ENCODE peak calls at places on chromosome 17, in five cellular contexts. One of them, this sample, is unnamed.
A peak's percentile ranks its signal among the peaks of the same experiment; 100 is the strongest.

GRCh38 chr17:32256012-32256694 is 9.5 kb upstream of the RHBDL3 start:
- DNase-seq in neural crest cell: no peak
- DNase-seq in K562: no peak
- DNase-seq in AG10803: no peak
- DNase-seq in kidney: peak; percentile 29
- DNase-seq in this sample: no peak

GRCh38 chr17:81697261-81698044 is 5.7 kb upstream of the MRPL12 start:
- DNase-seq in kidney: no peak
- DNase-seq in K562: no peak
- DNase-seq in neural crest cell: no peak
- DNase-seq in AG10803: no peak
- DNase-seq in this sample: no peak

GRCh38 chr17:63945851-63946439 is 13.8 kb upstream of the CD79B start:
- DNase-seq in neural crest cell: no peak
- DNase-seq in AG10803: no peak
- DNase-seq in K562: no peak
- DNase-seq in kidney: no peak
- DNase-seq in this sample: no peak

GRCh38 chr17:77647531-77647930 is 311.0 kb upstream of the TNRC6C start:
- DNase-seq in kidney: no peak
- DNase-seq in neural crest cell: no peak
- DNase-seq in K562: no peak
- DNase-seq in AG10803: no peak
- DNase-seq in this sample: no peak

GRCh38 chr17:70006159-70006558 is 68.9 kb upstream of the KCNJ16 start:
- DNase-seq in neural crest cell: no peak
- DNase-seq in K562: no peak
- DNase-seq in kidney: no peak
- DNase-seq in AG10803: peak; percentile 29
- DNase-seq in this sample: no peak

GRCh38 chr17:18148586-18148985 is 35.0 kb upstream of the ALKBH5 start:
- DNase-seq in kidney: no peak
- DNase-seq in neural crest cell: no peak
- DNase-seq in AG10803: no peak
- DNase-seq in K562: no peak
- DNase-seq in this sample: no peak

GRCh38 chr17:65018612-65019290 is 37.8 kb downstream of the GNA13 start:
- DNase-seq in K562: no peak
- DNase-seq in AG10803: peak; percentile 42
- DNase-seq in kidney: no peak
- DNase-seq in neural crest cell: no peak
- DNase-seq in this sample: no peak

GRCh38 chr17:21174719-21175118 is 39.2 kb downstream of the TMEM11 start:
- DNase-seq in kidney: no peak
- DNase-seq in K562: no peak
- DNase-seq in neural crest cell: no peak
- DNase-seq in AG10803: peak; percentile 91
- DNase-seq in this sample: no peak

GRCh38 chr17:17783121-17783824 is 53.5 kb downstream of the SREBF1 start:
- DNase-seq in AG10803: no peak
- DNase-seq in kidney: peak; percentile 90
- DNase-seq in K562: peak; percentile 75
- DNase-seq in neural crest cell: peak; percentile 33
- DNase-seq in this sample: peak; percentile 40

GRCh38 chr17:17897442-17897841 is 60.7 kb upstream of the SREBF1 start:
- DNase-seq in kidney: no peak
- DNase-seq in K562: no peak
- DNase-seq in neural crest cell: no peak
- DNase-seq in AG10803: no peak
- DNase-seq in this sample: no peak

GRCh38 chr17:80319999-80320344 is 59.3 kb downstream of the RNF213 start:
- DNase-seq in AG10803: no peak
- DNase-seq in K562: peak; percentile 18
- DNase-seq in neural crest cell: no peak
- DNase-seq in kidney: no peak
- DNase-seq in this sample: no peak

GRCh38 chr17:56146005-56146404 is 7.3 kb upstream of the ANKFN1 start:
- DNase-seq in kidney: no peak
- DNase-seq in AG10803: no peak
- DNase-seq in neural crest cell: no peak
- DNase-seq in K562: no peak
- DNase-seq in this sample: no peak

GRCh38 chr17:40602445-40603443 is 37.5 kb upstream of the CCR7 start:
- DNase-seq in neural crest cell: no peak
- DNase-seq in K562: no peak
- DNase-seq in kidney: no peak
- DNase-seq in AG10803: no peak
- DNase-seq in this sample: no peak

GRCh38 chr17:66275651-66276050 is 26.8 kb upstream of the PRKCA start:
- DNase-seq in kidney: no peak
- DNase-seq in neural crest cell: no peak
- DNase-seq in AG10803: peak; percentile 90
- DNase-seq in K562: peak; percentile 50
- DNase-seq in this sample: no peak

DNA sequence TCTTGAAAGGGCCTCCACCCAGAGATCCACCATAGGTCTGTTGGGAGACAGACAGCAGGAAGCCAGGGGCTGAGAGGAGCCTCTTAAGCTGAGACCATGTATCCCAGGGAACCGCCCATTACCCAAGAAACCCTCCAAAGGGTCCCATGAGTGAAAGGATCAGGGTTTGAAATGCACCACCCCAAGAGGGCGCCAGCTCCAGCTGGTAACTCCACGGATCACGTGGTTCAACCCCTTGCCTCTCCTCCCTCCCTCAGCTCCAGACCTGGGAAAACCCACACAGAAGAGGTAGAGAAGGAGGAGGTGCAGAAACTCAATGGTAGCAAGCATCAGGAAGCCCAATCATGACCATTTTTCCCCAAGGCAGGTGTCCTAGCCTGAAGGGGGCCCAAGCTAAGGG is 148.7 kb downstream of the AIPL1 start:
- DNase-seq in kidney: no peak
- DNase-seq in K562: peak; percentile 24
- DNase-seq in neural crest cell: no peak
- DNase-seq in AG10803: no peak
- DNase-seq in this sample: no peak
- TF ChIP-seq CTCF in kidney: no peak
- TF ChIP-seq CTCF in K562: peak; percentile 26
- TF ChIP-seq CTCF in neural crest cell: no peak
- TF ChIP-seq CTCF in AG10803: no peak
- TF ChIP-seq CTCF in this sample: no peak

DNA sequence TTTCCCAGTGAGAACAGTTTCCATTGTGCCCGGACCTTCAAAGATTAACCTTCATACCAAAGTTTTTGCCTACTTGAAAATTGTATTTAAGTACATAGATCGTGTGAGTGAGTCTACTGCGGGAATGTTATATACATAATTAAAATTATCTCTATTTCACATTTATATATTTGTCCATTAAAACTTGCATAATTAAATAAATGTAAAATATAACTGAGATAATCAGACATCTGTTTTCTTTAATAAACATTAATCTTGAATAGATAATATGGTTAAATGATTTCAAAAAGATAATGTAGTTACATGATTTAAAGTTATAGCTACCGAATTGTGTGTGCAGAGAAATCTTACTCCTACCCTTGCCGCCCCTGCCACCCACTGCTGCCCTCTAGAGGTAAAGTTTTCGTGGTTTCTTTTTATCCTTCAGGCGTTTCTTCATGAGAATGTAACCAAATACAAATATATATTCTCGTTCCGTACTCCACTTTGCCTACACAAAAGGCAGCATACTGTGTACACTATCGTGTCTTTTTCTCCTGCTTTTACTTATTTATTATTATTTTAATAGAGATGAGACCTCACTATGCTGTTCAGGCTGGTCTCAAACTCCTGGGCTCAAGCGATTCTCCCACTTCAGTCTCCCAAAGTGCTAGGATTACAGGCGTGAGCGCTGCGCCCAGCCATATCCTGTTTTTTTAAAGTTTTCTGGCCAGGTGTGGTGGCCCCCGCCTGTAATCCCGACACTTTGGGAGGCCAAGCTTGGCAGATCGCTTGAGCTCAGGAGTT is 35.6 kb downstream of the RPA1 start:
- DNase-seq in neural crest cell: no peak
- DNase-seq in K562: peak; percentile 61
- DNase-seq in AG10803: peak; percentile 43
- DNase-seq in kidney: no peak
- DNase-seq in this sample: no peak
- TF ChIP-seq CTCF in neural crest cell: peak; percentile 70
- TF ChIP-seq CTCF in K562: peak; percentile 51
- TF ChIP-seq CTCF in AG10803: peak; percentile 64
- TF ChIP-seq CTCF in kidney: peak; percentile 39
- TF ChIP-seq CTCF in this sample: peak; percentile 50

GRCh38 chr17:1648582-1649115 is 1.0 kb downstream of the RILP start:
- DNase-seq in K562: peak; percentile 94
- DNase-seq in AG10803: peak; percentile 94
- DNase-seq in neural crest cell: peak; percentile 97
- DNase-seq in kidney: peak; percentile 98
- DNase-seq in this sample: peak; percentile 93

GRCh38 chr17:1646199-1646875 is 805 bp upstream of the SCARF1 start:
- DNase-seq in AG10803: no peak
- DNase-seq in neural crest cell: no peak
- DNase-seq in kidney: no peak
- DNase-seq in K562: no peak
- DNase-seq in this sample: no peak

GRCh38 chr17:1649116-1649843 is 386 bp downstream of the RILP start:
- DNase-seq in AG10803: peak; percentile 85
- DNase-seq in neural crest cell: peak; percentile 67
- DNase-seq in K562: peak; percentile 81
- DNase-seq in kidney: peak; percentile 97
- DNase-seq in this sample: no peak

GRCh38 chr17:1649844-1650409 is at the start of gene RILP:
- DNase-seq in K562: peak; percentile 96
- DNase-seq in kidney: peak; percentile 94
- DNase-seq in neural crest cell: no peak
- DNase-seq in AG10803: peak; percentile 25
- DNase-seq in this sample: no peak

DNA sequence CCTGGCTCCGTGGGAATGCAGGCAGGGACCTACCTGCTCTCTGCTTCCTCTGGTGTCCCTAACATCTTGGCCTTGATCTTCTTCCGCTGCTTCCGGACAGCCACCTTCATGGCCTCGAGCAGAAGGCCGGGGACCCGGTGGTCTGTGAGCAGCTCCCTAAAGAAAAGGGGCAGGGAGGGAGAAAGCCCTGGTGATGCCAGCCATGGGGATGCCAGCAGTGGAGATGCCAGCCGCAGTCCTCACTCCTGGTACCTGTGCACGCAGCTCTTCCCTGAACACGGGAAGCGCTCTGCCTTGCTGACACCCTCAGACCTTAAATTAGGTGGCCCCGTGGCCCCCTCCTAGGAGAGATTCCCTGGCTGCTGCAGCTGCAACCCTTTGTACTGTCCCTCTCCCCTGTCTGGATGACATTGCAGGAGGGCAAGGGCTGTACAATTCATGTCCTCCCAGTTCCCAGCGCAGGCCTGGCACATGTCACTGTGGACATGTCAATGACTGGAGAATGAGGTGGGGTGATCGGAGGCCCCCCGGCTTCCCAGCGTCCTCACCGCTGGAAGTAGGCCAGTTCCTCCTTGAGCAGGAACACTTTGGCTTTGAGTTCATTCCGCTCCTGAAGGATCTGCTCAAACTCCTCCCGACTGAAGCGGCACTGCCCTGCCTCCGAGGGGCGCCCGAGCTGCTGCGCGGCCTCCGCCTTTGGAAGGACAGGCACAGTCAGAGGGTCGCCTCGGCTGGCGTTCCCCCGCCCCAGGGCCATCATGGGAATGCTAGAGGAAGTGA is 1.7 kb downstream of the RILP start:
- DNase-seq in kidney: peak; percentile 81
- DNase-seq in AG10803: peak; percentile 26
- DNase-seq in K562: peak; percentile 40
- DNase-seq in neural crest cell: no peak
- DNase-seq in this sample: no peak
- TF ChIP-seq CTCF in kidney: no peak
- TF ChIP-seq CTCF in AG10803: peak; percentile 38
- TF ChIP-seq CTCF in K562: peak; percentile 41
- TF ChIP-seq CTCF in neural crest cell: no peak
- TF ChIP-seq CTCF in this sample: no peak

GRCh38 chr17:76107507-76107906 is 3.9 kb upstream of the EXOC7 start:
- DNase-seq in K562: peak; percentile 61
- DNase-seq in neural crest cell: no peak
- DNase-seq in kidney: no peak
- DNase-seq in AG10803: no peak
- DNase-seq in this sample: no peak
- TF ChIP-seq CTCF in K562: peak; percentile 1
- TF ChIP-seq CTCF in neural crest cell: peak; percentile 52
- TF ChIP-seq CTCF in kidney: no peak
- TF ChIP-seq CTCF in AG10803: peak; percentile 8
- TF ChIP-seq CTCF in this sample: peak; percentile 36